ENCODE peak calls at places on chromosomes 4 and X, in nine cellular contexts. Q is ovary, M is IMR-90, J is GM12878, I is sigmoid colon, X is A549, G is GM12892, F is heart left ventricle, V is breast epithelium. N is an unnamed sample.
A peak's percentile ranks its signal among the peaks of the same experiment; 100 is the strongest.

GRCh38 chrX:123422875-123423274 is 238.8 kb downstream of the GRIA3 start:
- DNase-seq in Q (peak; percentile 28), M (peak; percentile 13), J (no peak), I (no peak), X (peak; percentile 3), G (no peak), F (no peak), V (no peak), N (no peak)

GRCh38 chrX:12693754-12694153 is 97.5 kb upstream of the PRPS2 start:
- DNase-seq in Q (no peak), M (no peak), J (no peak), I (no peak), X (no peak), G (no peak), F (no peak), V (no peak), N (no peak)

GRCh38 chr4:179855471-179855870 is 2387.7 kb upstream of the TENM3 start:
- DNase-seq in Q (no peak), M (peak; percentile 57), J (no peak), I (no peak), X (no peak), G (no peak), F (no peak), V (no peak), N (no peak)

GRCh38 chrX:97968376-97969104 is 1084.8 kb downstream of the RPA4 start:
- DNase-seq in Q (no peak), M (no peak), J (no peak), I (no peak), X (no peak), G (no peak), F (no peak), V (no peak), N (no peak)

GRCh38 chr4:140237616-140238352 is 83.8 kb upstream of the MAML3 start:
- DNase-seq in Q (peak; percentile 63), M (peak; percentile 93), J (no peak), I (peak; percentile 92), X (no peak), G (no peak), F (peak; percentile 87), V (peak; percentile 38), N (no peak)

GRCh38 chr4:53005808-53006207 is 143.7 kb downstream of the RASL11B start:
- DNase-seq in Q (no peak), M (no peak), J (no peak), I (no peak), X (no peak), G (no peak), F (no peak), V (no peak), N (no peak)

GRCh38 chr4:85591361-85592098 is 116.6 kb downstream of the ARHGAP24 start:
- DNase-seq in Q (no peak), M (no peak), J (no peak), I (no peak), X (no peak), G (no peak), F (no peak), V (no peak), N (no peak)

GRCh38 chr4:1264942-1265341 is 16.0 kb upstream of the CTBP1 start:
- DNase-seq in Q (no peak), M (no peak), J (no peak), I (no peak), X (no peak), G (no peak), F (no peak), V (no peak), N (no peak)

GRCh38 chr4:165328708-165329107 is 1.2 kb downstream of the MSMO1 start:
- DNase-seq in Q (no peak), M (no peak), J (no peak), I (no peak), X (no peak), G (no peak), F (no peak), V (no peak), N (no peak)

GRCh38 chrX:110046971-110047370 is 44.1 kb downstream of the TMEM164 start:
- DNase-seq in Q (no peak), M (no peak), J (no peak), I (no peak), X (no peak), G (no peak), F (no peak), V (no peak), N (no peak)

GRCh38 chr4:145179201-145179860 is 1.1 kb downstream of the OTUD4 start:
- DNase-seq in Q (peak; percentile 65), M (peak; percentile 49), J (peak; percentile 65), I (peak; percentile 81), X (peak; percentile 28), G (peak; percentile 47), F (peak; percentile 88), V (peak; percentile 57), N (no peak)

GRCh38 chrX:107676559-107677378 is 48.5 kb downstream of the PRPS1 start:
- DNase-seq in Q (peak; percentile 83), M (peak; percentile 84), J (no peak), I (peak; percentile 94), X (peak; percentile 62), G (no peak), F (peak; percentile 91), V (peak; percentile 91), N (peak; percentile 44)

GRCh38 chrX:49726966-49727365 is 31.2 kb upstream of the PAGE1 start:
- DNase-seq in Q (no peak), M (no peak), J (no peak), I (no peak), X (no peak), G (no peak), F (no peak), V (no peak), N (no peak)

GRCh38 chr4:26420438-26420837 is 69.8 kb downstream of the CCKAR start:
- DNase-seq in Q (no peak), M (peak; percentile 94), J (no peak), I (no peak), X (no peak), G (no peak), F (no peak), V (no peak), N (no peak)

GRCh38 chrX:140764401-140764919 is 54.9 kb downstream of the LINC00632 start:
- DNase-seq in Q (peak; percentile 18), M (peak; percentile 54), J (no peak), I (peak; percentile 59), X (no peak), G (no peak), F (peak; percentile 50), V (no peak), N (peak; percentile 26)

GRCh38 chr4:55524844-55525571 is 21.7 kb downstream of the CLOCK start:
- DNase-seq in Q (no peak), M (peak; percentile 18), J (no peak), I (no peak), X (no peak), G (no peak), F (no peak), V (no peak), N (no peak)

GRCh38 chr4:176333076-176333475 is 13.3 kb downstream of the SPCS3 start:
- DNase-seq in Q (no peak), M (peak; percentile 59), J (no peak), I (no peak), X (no peak), G (no peak), F (no peak), V (no peak), N (no peak)

GRCh38 chrX:1466971-1467561 is 14.4 kb upstream of the ASMTL start:
- DNase-seq in Q (no peak), M (no peak), J (no peak), I (peak; percentile 49), X (no peak), G (peak; percentile 56), F (peak; percentile 58), V (peak; percentile 16), N (no peak)

DNA sequence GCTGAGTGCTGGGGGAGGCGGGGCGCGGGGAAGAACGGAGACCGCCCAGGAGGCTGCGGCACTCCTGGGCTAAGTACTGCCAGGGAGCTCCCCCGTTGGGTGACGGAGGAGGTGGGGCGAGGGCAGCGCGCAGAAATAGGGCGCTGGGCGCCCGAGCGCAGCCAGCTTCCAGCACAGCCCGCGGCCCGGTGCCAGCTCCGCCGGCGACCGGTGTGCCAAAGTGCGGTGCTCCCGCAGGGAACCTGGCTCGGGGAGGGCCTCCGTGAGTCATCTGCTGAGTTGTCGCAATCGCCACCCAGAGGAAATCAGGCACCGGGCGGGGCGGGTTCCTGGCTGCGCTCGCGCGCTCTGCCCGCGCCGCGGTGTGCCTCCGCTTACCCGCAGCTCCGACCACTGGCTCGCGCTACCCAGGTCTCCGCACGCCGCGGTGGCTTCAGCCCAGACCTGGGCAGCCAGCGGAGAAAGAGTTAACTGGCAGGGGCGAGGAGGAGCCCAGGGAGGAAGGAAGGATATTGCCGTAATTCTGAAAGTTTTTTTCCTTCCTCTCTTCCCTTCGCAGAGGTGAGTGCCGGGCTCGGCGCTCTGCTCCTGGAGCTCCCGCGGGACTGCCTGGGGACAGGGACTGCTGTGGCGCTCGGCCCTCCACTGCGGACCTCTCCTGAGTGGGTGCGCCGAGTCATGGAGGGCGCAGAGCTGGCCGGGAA is at the start of gene GPAT3:
- DNase-seq in Q (peak; percentile 88), M (peak; percentile 45), J (no peak), I (peak; percentile 91), X (peak; percentile 78), G (peak; percentile 50), F (peak; percentile 90), V (peak; percentile 75), N (peak; percentile 54)
- TF ChIP-seq POLR2A in Q (peak; percentile 54), M (no peak), J (no peak), I (no peak), X (no peak), G (no peak), F (peak; percentile 69), V (no peak), N (no peak)

DNA sequence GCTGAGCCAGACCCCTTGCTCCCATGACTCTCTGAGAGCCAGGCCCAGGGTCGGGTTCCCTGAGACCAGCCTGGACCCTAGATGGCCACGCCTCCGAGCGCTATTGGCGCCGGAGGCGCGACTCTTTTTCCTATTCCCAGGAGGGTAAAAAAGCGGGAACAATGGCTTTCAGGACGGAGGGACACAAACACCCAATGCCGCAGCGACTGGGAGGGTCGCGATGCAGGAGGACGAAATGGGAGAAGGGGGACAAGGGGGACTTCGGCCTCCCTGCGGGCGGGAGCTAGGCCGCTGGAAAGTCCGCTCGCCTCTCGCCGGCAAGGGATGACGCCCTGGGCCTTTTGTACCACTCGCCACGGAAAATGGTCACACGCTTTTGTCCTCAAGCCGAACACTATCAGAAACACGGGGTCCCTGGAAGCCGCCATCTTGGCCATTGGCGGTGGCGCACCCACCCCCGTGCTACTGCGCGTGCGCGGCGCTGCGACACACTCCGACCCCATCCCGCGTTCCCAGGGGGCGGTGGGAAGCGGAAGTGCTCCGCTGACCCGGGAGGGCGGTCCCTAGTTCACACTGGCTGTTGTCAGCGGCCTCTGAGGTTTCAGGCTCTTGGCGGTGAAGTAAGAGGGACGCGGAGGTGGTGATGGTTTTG is 98.4 kb downstream of the ZNF674 start:
- DNase-seq in Q (peak; percentile 87), M (peak; percentile 69), J (peak; percentile 42), I (peak; percentile 92), X (peak; percentile 89), G (peak; percentile 74), F (peak; percentile 93), V (peak; percentile 65), N (peak; percentile 45)
- TF ChIP-seq POLR2A in Q (peak; percentile 70), M (peak; percentile 44), J (peak; percentile 83), I (peak; percentile 64), X (peak; percentile 62), G (peak; percentile 63), F (peak; percentile 53), V (peak; percentile 70), N (peak; percentile 66)

GRCh38 chrX:24054182-24055042 is at the start of gene EIF2S3:
- DNase-seq in Q (peak; percentile 92), M (peak; percentile 98), J (peak; percentile 88), I (peak; percentile 96), X (peak; percentile 77), G (peak; percentile 65), F (peak; percentile 87), V (peak; percentile 87), N (peak; percentile 22)
- TF ChIP-seq POLR2A in Q (peak; percentile 41), M (peak; percentile 88), J (peak; percentile 99), I (peak; percentile 27), X (peak; percentile 67), G (peak; percentile 95), F (peak; percentile 13), V (peak; percentile 16), N (peak; percentile 64)

GRCh38 chr4:153684182-153685073 is at the start of gene TLR2:
- DNase-seq in Q (peak; percentile 38), M (no peak), J (no peak), I (peak; percentile 86), X (peak; percentile 17), G (peak; percentile 29), F (peak; percentile 91), V (peak; percentile 58), N (no peak)
- TF ChIP-seq POLR2A in Q (no peak), M (no peak), J (no peak), I (no peak), X (no peak), G (no peak), F (peak; percentile 27), V (no peak), N (no peak)